ENCODE peak calls at places on chromosomes 5 and 9, in five cellular contexts. One of them, this sample, is unnamed.

GRCh38 chr5:103434057-103434456 is 128.5 kb downstream of the NUDT12 start:
- DNase-seq in Right ventricle myocardium superior: peak
- DNase-seq in RWPE1: no peak
- DNase-seq in upper lobe of right lung: no peak
- DNase-seq in stimulated activated CD8-positive, alpha-beta memory T cell treated with anti-CD3 and anti-CD28 coated beads, Interleukin-7, amount 100 ng/mL, for 1 hour: no peak
- DNase-seq in this sample: no peak

GRCh38 chr9:82475584-82476328 is 487.2 kb downstream of the SPATA31D1 start:
- DNase-seq in Right ventricle myocardium superior: no peak
- DNase-seq in RWPE1: no peak
- DNase-seq in upper lobe of right lung: no peak
- DNase-seq in stimulated activated CD8-positive, alpha-beta memory T cell treated with anti-CD3 and anti-CD28 coated beads, Interleukin-7, amount 100 ng/mL, for 1 hour: no peak
- DNase-seq in this sample: no peak

GRCh38 chr5:173714551-173715428 is 98.3 kb upstream of the BOD1 start:
- DNase-seq in RWPE1: peak
- DNase-seq in stimulated activated CD8-positive, alpha-beta memory T cell treated with anti-CD3 and anti-CD28 coated beads, Interleukin-7, amount 100 ng/mL, for 1 hour: no peak
- DNase-seq in upper lobe of right lung: no peak
- DNase-seq in Right ventricle myocardium superior: no peak
- DNase-seq in this sample: no peak

GRCh38 chr5:176541338-176542134 is 4.3 kb upstream of the RNF44 start:
- DNase-seq in RWPE1: peak
- DNase-seq in Right ventricle myocardium superior: peak
- DNase-seq in upper lobe of right lung: peak
- DNase-seq in stimulated activated CD8-positive, alpha-beta memory T cell treated with anti-CD3 and anti-CD28 coated beads, Interleukin-7, amount 100 ng/mL, for 1 hour: peak
- DNase-seq in this sample: peak

GRCh38 chr5:138305797-138306196 is 25.8 kb downstream of the CDC25C start:
- DNase-seq in upper lobe of right lung: no peak
- DNase-seq in Right ventricle myocardium superior: peak
- DNase-seq in RWPE1: peak
- DNase-seq in stimulated activated CD8-positive, alpha-beta memory T cell treated with anti-CD3 and anti-CD28 coated beads, Interleukin-7, amount 100 ng/mL, for 1 hour: no peak
- DNase-seq in this sample: no peak

GRCh38 chr5:143888912-143889311 is 77.0 kb downstream of the HMHB1 start:
- DNase-seq in Right ventricle myocardium superior: no peak
- DNase-seq in upper lobe of right lung: no peak
- DNase-seq in RWPE1: no peak
- DNase-seq in stimulated activated CD8-positive, alpha-beta memory T cell treated with anti-CD3 and anti-CD28 coated beads, Interleukin-7, amount 100 ng/mL, for 1 hour: no peak
- DNase-seq in this sample: no peak

GRCh38 chr5:170623576-170624181 is 119.9 kb downstream of the KCNIP1 start:
- DNase-seq in Right ventricle myocardium superior: peak
- DNase-seq in RWPE1: peak
- DNase-seq in stimulated activated CD8-positive, alpha-beta memory T cell treated with anti-CD3 and anti-CD28 coated beads, Interleukin-7, amount 100 ng/mL, for 1 hour: no peak
- DNase-seq in upper lobe of right lung: peak
- DNase-seq in this sample: no peak

GRCh38 chr5:67234671-67235176 is 38.1 kb upstream of the CD180 start:
- DNase-seq in Right ventricle myocardium superior: peak
- DNase-seq in upper lobe of right lung: no peak
- DNase-seq in RWPE1: peak
- DNase-seq in stimulated activated CD8-positive, alpha-beta memory T cell treated with anti-CD3 and anti-CD28 coated beads, Interleukin-7, amount 100 ng/mL, for 1 hour: no peak
- DNase-seq in this sample: no peak

GRCh38 chr5:109688647-109688998 is 1.1 kb upstream of the MAN2A1 start:
- DNase-seq in upper lobe of right lung: no peak
- DNase-seq in Right ventricle myocardium superior: no peak
- DNase-seq in RWPE1: no peak
- DNase-seq in stimulated activated CD8-positive, alpha-beta memory T cell treated with anti-CD3 and anti-CD28 coated beads, Interleukin-7, amount 100 ng/mL, for 1 hour: no peak
- DNase-seq in this sample: no peak

GRCh38 chr9:18720691-18721090 is 246.7 kb downstream of the ADAMTSL1 start:
- DNase-seq in upper lobe of right lung: no peak
- DNase-seq in RWPE1: no peak
- DNase-seq in stimulated activated CD8-positive, alpha-beta memory T cell treated with anti-CD3 and anti-CD28 coated beads, Interleukin-7, amount 100 ng/mL, for 1 hour: no peak
- DNase-seq in Right ventricle myocardium superior: no peak
- DNase-seq in this sample: no peak

GRCh38 chr5:88660947-88661869 is 221.8 kb downstream of the MEF2C start:
- DNase-seq in Right ventricle myocardium superior: peak
- DNase-seq in upper lobe of right lung: peak
- DNase-seq in stimulated activated CD8-positive, alpha-beta memory T cell treated with anti-CD3 and anti-CD28 coated beads, Interleukin-7, amount 100 ng/mL, for 1 hour: no peak
- DNase-seq in RWPE1: peak
- DNase-seq in this sample: no peak

GRCh38 chr9:130824616-130825015 is 10.4 kb upstream of the ABL1 start:
- DNase-seq in stimulated activated CD8-positive, alpha-beta memory T cell treated with anti-CD3 and anti-CD28 coated beads, Interleukin-7, amount 100 ng/mL, for 1 hour: no peak
- DNase-seq in RWPE1: no peak
- DNase-seq in Right ventricle myocardium superior: no peak
- DNase-seq in upper lobe of right lung: no peak
- DNase-seq in this sample: no peak